ENCODE peak calls at places on chromosomes 2 and 18, in six cellular contexts. D is H1, T is IMR-90, N is mesendoderm, Y is mesenchymal stem cell, P is trophoblast cell. A is an unnamed sample.

GRCh38 chr2:98293003-98293402 is 53.3 kb upstream of the CNGA3 start:
- DNase-seq in Y (no peak), N (no peak), P (no peak), D (no peak), T (no peak), A (no peak)

GRCh38 chr2:25692737-25693445 is 19.5 kb upstream of the DTNB start:
- DNase-seq in Y (no peak), N (no peak), D (no peak), T (no peak), P (no peak), A (no peak)

GRCh38 chr18:52869942-52870907 is 530.2 kb downstream of the DCC start:
- DNase-seq in N (peak; percentile 71), Y (no peak), P (no peak), T (no peak), D (peak; percentile 54), A (peak; percentile 17)

GRCh38 chr2:174344716-174345472 is 10.1 kb downstream of the SP9 start:
- DNase-seq in T (peak; percentile 63), Y (peak; percentile 64), P (peak; percentile 57), N (peak; percentile 74), D (peak; percentile 58), A (peak; percentile 54)

GRCh38 chr2:37506407-37507068 is 162.1 kb downstream of the QPCT start:
- DNase-seq in D (no peak), P (no peak), N (peak; percentile 14), Y (peak; percentile 86), T (peak; percentile 43), A (no peak)

GRCh38 chr2:77796397-77796796 is 274.2 kb upstream of the LRRTM4 start:
- DNase-seq in T (no peak), N (no peak), P (no peak), D (no peak), Y (no peak), A (no peak)

GRCh38 chr2:126864861-126865260 is 33.8 kb upstream of the TEX51 start:
- DNase-seq in T (no peak), P (no peak), D (peak; percentile 76), N (peak; percentile 27), Y (no peak), A (no peak)

GRCh38 chr2:26613241-26614204 is 27.6 kb downstream of the CIB4 start:
- DNase-seq in P (no peak), N (peak; percentile 30), T (no peak), Y (no peak), D (peak; percentile 52), A (no peak)

GRCh38 chr2:96602330-96602823 is 35.7 kb downstream of the KANSL3 start:
- DNase-seq in P (peak; percentile 23), N (no peak), Y (no peak), T (no peak), D (no peak), A (no peak)

GRCh38 chr2:235674116-235674515 is 180.3 kb downstream of the AGAP1 start:
- DNase-seq in N (no peak), D (no peak), Y (no peak), T (no peak), P (no peak), A (no peak)

GRCh38 chr2:239807568-239807967 is 217.6 kb downstream of the NDUFA10 start:
- DNase-seq in D (no peak), N (no peak), Y (no peak), T (no peak), P (no peak), A (no peak)

GRCh38 chr2:72892506-72893173 is 5.4 kb downstream of the SPR start:
- DNase-seq in Y (peak; percentile 68), D (peak; percentile 80), T (peak; percentile 70), P (peak; percentile 79), N (peak; percentile 73), A (no peak)

GRCh38 chr2:159083601-159084000 is 115.2 kb downstream of the TANC1 start:
- DNase-seq in P (peak; percentile 85), Y (peak; percentile 61), N (no peak), D (no peak), T (peak; percentile 78), A (no peak)

GRCh38 chr2:217835931-217836881 is 166.6 kb downstream of the TNS1 start:
- DNase-seq in N (peak; percentile 95), D (no peak), T (peak; percentile 91), P (peak; percentile 21), Y (peak; percentile 89), A (peak; percentile 62)

GRCh38 chr2:163266772-163267171 is 428.2 kb upstream of the KCNH7 start:
- DNase-seq in D (no peak), P (peak; percentile 92), N (no peak), Y (peak; percentile 63), T (peak; percentile 81), A (no peak)

GRCh38 chr18:62828091-62828640 is 112.8 kb downstream of the PHLPP1 start:
- DNase-seq in Y (peak; percentile 28), N (no peak), P (no peak), D (no peak), T (peak; percentile 41), A (no peak)

GRCh38 chr2:99481941-99482340 is 7.9 kb downstream of the REV1 start:
- DNase-seq in P (no peak), Y (peak; percentile 22), D (no peak), N (peak; percentile 89), T (no peak), A (no peak)

GRCh38 chr2:625415-626135 is 51.6 kb downstream of the TMEM18 start:
- DNase-seq in P (no peak), Y (no peak), T (no peak), D (no peak), N (no peak), A (no peak)

GRCh38 chr2:219829968-219830738 is 202.7 kb downstream of the SLC4A3 start:
- DNase-seq in D (no peak), P (no peak), Y (no peak), N (no peak), T (no peak), A (no peak)

GRCh38 chr2:177322801-177323261 is 58.3 kb upstream of the NFE2L2 start:
- DNase-seq in N (peak; percentile 40), P (no peak), T (no peak), Y (no peak), D (no peak), A (no peak)

GRCh38 chr18:57427429-57428181 is 7.6 kb upstream of the ONECUT2 start:
- DNase-seq in D (peak; percentile 73), N (peak; percentile 66), P (no peak), Y (no peak), T (no peak), A (peak; percentile 47)

GRCh38 chr2:236302555-236302954 is 38.3 kb upstream of the ASB18 start:
- DNase-seq in N (no peak), P (no peak), T (no peak), Y (no peak), D (no peak), A (no peak)

DNA sequence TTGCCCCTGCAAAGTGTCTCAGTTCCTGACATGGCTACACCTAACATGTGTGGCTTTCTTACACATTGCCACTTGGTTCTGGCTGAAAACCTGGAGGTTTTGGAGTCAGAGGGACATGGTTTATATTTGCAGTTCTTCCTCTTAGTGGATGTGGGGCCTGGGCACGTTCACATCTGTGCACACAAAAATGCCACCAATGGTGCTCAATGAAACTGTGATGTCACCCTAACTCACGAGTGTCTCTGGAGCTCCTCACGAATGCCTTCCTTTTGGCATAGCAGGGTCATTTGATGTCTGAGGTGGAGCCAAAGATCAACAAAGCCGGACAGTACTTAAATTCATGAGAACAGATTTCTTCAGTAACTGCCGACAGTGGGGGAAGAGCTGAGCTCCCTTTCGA is 231.7 kb upstream of the HS6ST1 start:
- DNase-seq in D (no peak), T (no peak), Y (no peak), N (no peak), P (no peak), A (no peak)
- H3K4me3 ChIP-seq in D (no peak overlapping the region), T (no peak overlapping the region), Y (no peak overlapping the region), N (no peak overlapping the region), P (no peak overlapping the region), A (no peak overlapping the region)

DNA sequence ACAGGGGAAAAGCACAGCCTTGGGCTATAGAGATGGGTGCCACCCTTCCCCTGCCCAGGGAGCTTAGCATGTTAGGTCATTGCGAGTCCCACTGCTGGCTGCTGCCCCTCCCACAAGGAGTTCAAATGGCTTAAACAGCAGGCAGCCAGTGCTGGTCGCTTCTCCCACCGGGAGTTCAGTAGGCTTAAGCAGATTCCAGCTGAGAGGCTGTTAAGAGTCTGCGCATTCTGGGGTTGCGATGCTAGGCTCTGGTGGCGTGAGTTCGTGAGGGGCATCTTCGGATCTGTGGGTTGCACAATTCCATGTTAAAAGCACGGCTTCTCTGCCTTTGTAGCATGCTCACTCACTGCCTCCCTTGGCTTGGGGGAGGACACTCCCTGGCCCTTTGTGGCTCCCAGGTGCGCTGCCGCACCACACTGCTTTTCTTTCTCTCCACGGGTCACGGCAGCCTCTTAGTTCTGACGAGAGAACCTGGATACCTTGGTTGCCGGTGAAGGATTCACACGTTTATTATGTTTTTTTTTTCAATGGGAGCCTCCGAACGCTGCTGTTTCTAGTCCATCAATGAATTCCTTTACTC is 93.2 kb downstream of the UNC80 start:
- DNase-seq in T (no peak), Y (no peak), D (peak; percentile 53), P (no peak), N (peak; percentile 26), A (no peak)
- H3K18ac ChIP-seq in T (no peak overlapping the region), Y (no peak overlapping the region), D (peak overlapping the region; percentile 60), P (no peak overlapping the region), N (no peak overlapping the region), A (peak overlapping the region; percentile 6)

GRCh38 chr2:190119257-190119656 is 56.7 kb upstream of the MSTN start:
- DNase-seq in T (no peak), D (peak; percentile 72), Y (no peak), P (no peak), N (peak; percentile 54), A (no peak)
- H3K4me2 ChIP-seq in T (no peak overlapping the region), D (peak overlapping the region; percentile 78), Y (no peak overlapping the region), P (peak overlapping the region; percentile 75), N (peak overlapping the region; percentile 21), A (no peak overlapping the region)

GRCh38 chr2:85853499-85854165 is 35.2 kb downstream of the ST3GAL5 start:
- DNase-seq in T (no peak), P (no peak), D (no peak), N (no peak), Y (no peak), A (no peak)

GRCh38 chr2:85852979-85853498 is 35.8 kb downstream of the ST3GAL5 start:
- DNase-seq in Y (no peak), N (no peak), D (no peak), T (no peak), P (no peak), A (no peak)

GRCh38 chr2:85850451-85850850 is 38.3 kb downstream of the ST3GAL5 start:
- DNase-seq in Y (no peak), N (no peak), T (no peak), P (no peak), D (no peak), A (no peak)

GRCh38 chr2:85851253-85851955 is 37.4 kb downstream of the ST3GAL5 start:
- DNase-seq in N (no peak), Y (no peak), D (no peak), T (no peak), P (peak; percentile 20), A (no peak)

DNA sequence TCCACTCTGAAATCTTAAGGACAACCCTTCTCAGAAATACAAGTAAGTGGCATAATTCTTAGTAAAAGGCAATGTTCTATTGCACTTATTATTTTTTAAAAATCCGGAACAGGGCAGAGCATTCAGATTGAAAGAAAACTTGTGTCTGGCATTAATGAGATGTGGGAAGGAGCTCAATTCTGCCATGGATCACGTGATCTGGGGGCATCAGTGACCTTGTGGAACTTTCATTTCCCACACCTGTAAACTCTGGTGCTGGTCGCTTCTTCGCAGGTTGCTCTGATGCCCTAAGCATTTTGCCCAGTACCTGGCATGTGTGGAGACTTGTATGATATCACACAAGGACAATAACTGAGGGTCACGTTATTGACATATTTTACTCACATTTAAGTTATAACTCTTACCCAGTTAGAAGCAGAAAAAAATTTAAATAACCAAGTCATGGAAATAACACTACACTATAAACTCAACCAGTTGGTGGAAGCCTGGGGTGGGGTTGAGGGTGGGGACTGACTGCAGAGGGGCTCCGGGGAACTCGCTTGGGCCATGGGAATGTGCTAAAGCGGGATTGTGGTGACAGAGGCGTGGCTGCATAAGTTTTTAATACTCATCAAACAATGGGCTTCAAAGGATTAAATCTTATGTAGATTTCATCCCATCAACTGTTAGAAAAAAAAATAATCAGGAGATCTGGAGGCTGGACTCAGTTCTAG is 36.6 kb downstream of the ST3GAL5 start:
- DNase-seq in D (no peak), P (no peak), N (no peak), T (no peak), Y (no peak), A (no peak)
- H3K4me3 ChIP-seq in D (no peak overlapping the region), P (no peak overlapping the region), N (no peak overlapping the region), T (no peak overlapping the region), Y (no peak overlapping the region), A (no peak overlapping the region)